ENCODE peak calls at places on chromosomes 11 and 22, in eight cellular contexts. One of them, this sample, is unnamed.

GRCh38 chr11:40689823-40690222 is 769.6 kb downstream of the LRRC4C start:
- DNase-seq in activated T-helper 9 cell treated with anti-CD3 and anti-CD28 coated beads, Interleukin-2, amount 50 U/mL, for 16 hours: no peak
- DNase-seq in NCI-H1694: no peak
- DNase-seq in stimulated activated CD8-positive, alpha-beta memory T cell treated with anti-CD3 and anti-CD28 coated beads, Interleukin-4, amount 100 ng/mL, for 4 hours: no peak
- DNase-seq in LoVo: no peak
- DNase-seq in Caco-2: no peak
- DNase-seq in epithelial cell of esophagus: no peak
- DNase-seq in T-helper 1 cell: no peak
- DNase-seq in this sample: no peak

GRCh38 chr22:45533731-45534130 is 31.0 kb downstream of the FBLN1 start:
- DNase-seq in activated T-helper 9 cell treated with anti-CD3 and anti-CD28 coated beads, Interleukin-2, amount 50 U/mL, for 16 hours: no peak
- DNase-seq in NCI-H1694: peak
- DNase-seq in stimulated activated CD8-positive, alpha-beta memory T cell treated with anti-CD3 and anti-CD28 coated beads, Interleukin-4, amount 100 ng/mL, for 4 hours: no peak
- DNase-seq in LoVo: no peak
- DNase-seq in Caco-2: no peak
- DNase-seq in epithelial cell of esophagus: no peak
- DNase-seq in T-helper 1 cell: no peak
- DNase-seq in this sample: no peak

GRCh38 chr11:93720522-93720921 is 20.8 kb downstream of the TAF1D start:
- DNase-seq in activated T-helper 9 cell treated with anti-CD3 and anti-CD28 coated beads, Interleukin-2, amount 50 U/mL, for 16 hours: no peak
- DNase-seq in NCI-H1694: no peak
- DNase-seq in stimulated activated CD8-positive, alpha-beta memory T cell treated with anti-CD3 and anti-CD28 coated beads, Interleukin-4, amount 100 ng/mL, for 4 hours: no peak
- DNase-seq in LoVo: no peak
- DNase-seq in Caco-2: no peak
- DNase-seq in epithelial cell of esophagus: no peak
- DNase-seq in T-helper 1 cell: no peak
- DNase-seq in this sample: no peak

GRCh38 chr22:30858976-30859713 is 109.4 kb downstream of the MORC2 start:
- DNase-seq in activated T-helper 9 cell treated with anti-CD3 and anti-CD28 coated beads, Interleukin-2, amount 50 U/mL, for 16 hours: no peak
- DNase-seq in NCI-H1694: no peak
- DNase-seq in stimulated activated CD8-positive, alpha-beta memory T cell treated with anti-CD3 and anti-CD28 coated beads, Interleukin-4, amount 100 ng/mL, for 4 hours: no peak
- DNase-seq in LoVo: no peak
- DNase-seq in Caco-2: no peak
- DNase-seq in epithelial cell of esophagus: no peak
- DNase-seq in T-helper 1 cell: no peak
- DNase-seq in this sample: peak

GRCh38 chr11:3095712-3096361 is 38.6 kb upstream of the CARS1 start:
- DNase-seq in activated T-helper 9 cell treated with anti-CD3 and anti-CD28 coated beads, Interleukin-2, amount 50 U/mL, for 16 hours: no peak
- DNase-seq in NCI-H1694: no peak
- DNase-seq in stimulated activated CD8-positive, alpha-beta memory T cell treated with anti-CD3 and anti-CD28 coated beads, Interleukin-4, amount 100 ng/mL, for 4 hours: no peak
- DNase-seq in LoVo: no peak
- DNase-seq in Caco-2: no peak
- DNase-seq in epithelial cell of esophagus: peak
- DNase-seq in T-helper 1 cell: no peak
- DNase-seq in this sample: no peak

GRCh38 chr11:8477680-8478079 is 116.3 kb downstream of the STK33 start:
- DNase-seq in activated T-helper 9 cell treated with anti-CD3 and anti-CD28 coated beads, Interleukin-2, amount 50 U/mL, for 16 hours: no peak
- DNase-seq in NCI-H1694: no peak
- DNase-seq in stimulated activated CD8-positive, alpha-beta memory T cell treated with anti-CD3 and anti-CD28 coated beads, Interleukin-4, amount 100 ng/mL, for 4 hours: no peak
- DNase-seq in LoVo: no peak
- DNase-seq in Caco-2: no peak
- DNase-seq in epithelial cell of esophagus: no peak
- DNase-seq in T-helper 1 cell: no peak
- DNase-seq in this sample: no peak

GRCh38 chr22:24697141-24697540 is 77.4 kb downstream of the PIWIL3 start:
- DNase-seq in activated T-helper 9 cell treated with anti-CD3 and anti-CD28 coated beads, Interleukin-2, amount 50 U/mL, for 16 hours: no peak
- DNase-seq in NCI-H1694: no peak
- DNase-seq in stimulated activated CD8-positive, alpha-beta memory T cell treated with anti-CD3 and anti-CD28 coated beads, Interleukin-4, amount 100 ng/mL, for 4 hours: no peak
- DNase-seq in LoVo: no peak
- DNase-seq in Caco-2: no peak
- DNase-seq in epithelial cell of esophagus: no peak
- DNase-seq in T-helper 1 cell: no peak
- DNase-seq in this sample: no peak

GRCh38 chr11:44793350-44794090 is 66.8 kb downstream of the TSPAN18 start:
- DNase-seq in activated T-helper 9 cell treated with anti-CD3 and anti-CD28 coated beads, Interleukin-2, amount 50 U/mL, for 16 hours: no peak
- DNase-seq in NCI-H1694: no peak
- DNase-seq in stimulated activated CD8-positive, alpha-beta memory T cell treated with anti-CD3 and anti-CD28 coated beads, Interleukin-4, amount 100 ng/mL, for 4 hours: no peak
- DNase-seq in LoVo: no peak
- DNase-seq in Caco-2: no peak
- DNase-seq in epithelial cell of esophagus: no peak
- DNase-seq in T-helper 1 cell: no peak
- DNase-seq in this sample: no peak

GRCh38 chr11:107591446-107592236 is 694 bp downstream of the ELMOD1 start:
- DNase-seq in activated T-helper 9 cell treated with anti-CD3 and anti-CD28 coated beads, Interleukin-2, amount 50 U/mL, for 16 hours: peak
- DNase-seq in NCI-H1694: no peak
- DNase-seq in stimulated activated CD8-positive, alpha-beta memory T cell treated with anti-CD3 and anti-CD28 coated beads, Interleukin-4, amount 100 ng/mL, for 4 hours: no peak
- DNase-seq in LoVo: no peak
- DNase-seq in Caco-2: no peak
- DNase-seq in epithelial cell of esophagus: peak
- DNase-seq in T-helper 1 cell: no peak
- DNase-seq in this sample: no peak

GRCh38 chr22:49797706-49798105 is 30.0 kb downstream of the BRD1 start:
- DNase-seq in activated T-helper 9 cell treated with anti-CD3 and anti-CD28 coated beads, Interleukin-2, amount 50 U/mL, for 16 hours: no peak
- DNase-seq in NCI-H1694: no peak
- DNase-seq in stimulated activated CD8-positive, alpha-beta memory T cell treated with anti-CD3 and anti-CD28 coated beads, Interleukin-4, amount 100 ng/mL, for 4 hours: no peak
- DNase-seq in LoVo: no peak
- DNase-seq in Caco-2: no peak
- DNase-seq in epithelial cell of esophagus: no peak
- DNase-seq in T-helper 1 cell: no peak
- DNase-seq in this sample: no peak

GRCh38 chr22:26681395-26681821 is 24.0 kb downstream of the MIAT start:
- DNase-seq in activated T-helper 9 cell treated with anti-CD3 and anti-CD28 coated beads, Interleukin-2, amount 50 U/mL, for 16 hours: no peak
- DNase-seq in NCI-H1694: no peak
- DNase-seq in stimulated activated CD8-positive, alpha-beta memory T cell treated with anti-CD3 and anti-CD28 coated beads, Interleukin-4, amount 100 ng/mL, for 4 hours: no peak
- DNase-seq in LoVo: no peak
- DNase-seq in Caco-2: peak
- DNase-seq in epithelial cell of esophagus: no peak
- DNase-seq in T-helper 1 cell: no peak
- DNase-seq in this sample: no peak

GRCh38 chr22:27612075-27612474 is 189.5 kb downstream of the MN1 start:
- DNase-seq in activated T-helper 9 cell treated with anti-CD3 and anti-CD28 coated beads, Interleukin-2, amount 50 U/mL, for 16 hours: no peak
- DNase-seq in NCI-H1694: no peak
- DNase-seq in stimulated activated CD8-positive, alpha-beta memory T cell treated with anti-CD3 and anti-CD28 coated beads, Interleukin-4, amount 100 ng/mL, for 4 hours: no peak
- DNase-seq in LoVo: no peak
- DNase-seq in Caco-2: no peak
- DNase-seq in epithelial cell of esophagus: no peak
- DNase-seq in T-helper 1 cell: no peak
- DNase-seq in this sample: peak

GRCh38 chr11:32334822-32335221 is 100.5 kb downstream of the WT1 start:
- DNase-seq in activated T-helper 9 cell treated with anti-CD3 and anti-CD28 coated beads, Interleukin-2, amount 50 U/mL, for 16 hours: no peak
- DNase-seq in NCI-H1694: no peak
- DNase-seq in stimulated activated CD8-positive, alpha-beta memory T cell treated with anti-CD3 and anti-CD28 coated beads, Interleukin-4, amount 100 ng/mL, for 4 hours: no peak
- DNase-seq in LoVo: no peak
- DNase-seq in Caco-2: no peak
- DNase-seq in epithelial cell of esophagus: peak
- DNase-seq in T-helper 1 cell: no peak
- DNase-seq in this sample: no peak

GRCh38 chr22:46079093-46079860 is 71.0 kb upstream of the PPARA start:
- DNase-seq in activated T-helper 9 cell treated with anti-CD3 and anti-CD28 coated beads, Interleukin-2, amount 50 U/mL, for 16 hours: no peak
- DNase-seq in NCI-H1694: no peak
- DNase-seq in stimulated activated CD8-positive, alpha-beta memory T cell treated with anti-CD3 and anti-CD28 coated beads, Interleukin-4, amount 100 ng/mL, for 4 hours: no peak
- DNase-seq in LoVo: no peak
- DNase-seq in Caco-2: peak
- DNase-seq in epithelial cell of esophagus: no peak
- DNase-seq in T-helper 1 cell: no peak
- DNase-seq in this sample: peak

GRCh38 chr11:15654397-15654915 is 539.7 kb downstream of the INSC start:
- DNase-seq in activated T-helper 9 cell treated with anti-CD3 and anti-CD28 coated beads, Interleukin-2, amount 50 U/mL, for 16 hours: no peak
- DNase-seq in NCI-H1694: no peak
- DNase-seq in stimulated activated CD8-positive, alpha-beta memory T cell treated with anti-CD3 and anti-CD28 coated beads, Interleukin-4, amount 100 ng/mL, for 4 hours: no peak
- DNase-seq in LoVo: no peak
- DNase-seq in Caco-2: no peak
- DNase-seq in epithelial cell of esophagus: peak
- DNase-seq in T-helper 1 cell: no peak
- DNase-seq in this sample: no peak

GRCh38 chr11:113690619-113691569 is 15.2 kb downstream of the TMPRSS5 start:
- DNase-seq in activated T-helper 9 cell treated with anti-CD3 and anti-CD28 coated beads, Interleukin-2, amount 50 U/mL, for 16 hours: no peak
- DNase-seq in NCI-H1694: no peak
- DNase-seq in stimulated activated CD8-positive, alpha-beta memory T cell treated with anti-CD3 and anti-CD28 coated beads, Interleukin-4, amount 100 ng/mL, for 4 hours: no peak
- DNase-seq in LoVo: peak
- DNase-seq in Caco-2: peak
- DNase-seq in epithelial cell of esophagus: peak
- DNase-seq in T-helper 1 cell: no peak
- DNase-seq in this sample: no peak

GRCh38 chr22:49853981-49854791 is 542 bp downstream of the ZBED4 start:
- DNase-seq in activated T-helper 9 cell treated with anti-CD3 and anti-CD28 coated beads, Interleukin-2, amount 50 U/mL, for 16 hours: no peak
- DNase-seq in NCI-H1694: no peak
- DNase-seq in stimulated activated CD8-positive, alpha-beta memory T cell treated with anti-CD3 and anti-CD28 coated beads, Interleukin-4, amount 100 ng/mL, for 4 hours: no peak
- DNase-seq in LoVo: peak
- DNase-seq in Caco-2: peak
- DNase-seq in epithelial cell of esophagus: peak
- DNase-seq in T-helper 1 cell: no peak
- DNase-seq in this sample: no peak

GRCh38 chr11:68471360-68472340 is 11.1 kb downstream of the PPP6R3 start:
- DNase-seq in activated T-helper 9 cell treated with anti-CD3 and anti-CD28 coated beads, Interleukin-2, amount 50 U/mL, for 16 hours: peak
- DNase-seq in NCI-H1694: no peak
- DNase-seq in stimulated activated CD8-positive, alpha-beta memory T cell treated with anti-CD3 and anti-CD28 coated beads, Interleukin-4, amount 100 ng/mL, for 4 hours: no peak
- DNase-seq in LoVo: no peak
- DNase-seq in Caco-2: no peak
- DNase-seq in epithelial cell of esophagus: peak
- DNase-seq in T-helper 1 cell: peak
- DNase-seq in this sample: no peak

GRCh38 chr11:32438883-32439487 is 3.6 kb upstream of the WT1 start:
- DNase-seq in activated T-helper 9 cell treated with anti-CD3 and anti-CD28 coated beads, Interleukin-2, amount 50 U/mL, for 16 hours: no peak
- DNase-seq in NCI-H1694: no peak
- DNase-seq in stimulated activated CD8-positive, alpha-beta memory T cell treated with anti-CD3 and anti-CD28 coated beads, Interleukin-4, amount 100 ng/mL, for 4 hours: no peak
- DNase-seq in LoVo: no peak
- DNase-seq in Caco-2: no peak
- DNase-seq in epithelial cell of esophagus: no peak
- DNase-seq in T-helper 1 cell: no peak
- DNase-seq in this sample: no peak

GRCh38 chr11:106495046-106495445 is 417.6 kb downstream of the AASDHPPT start:
- DNase-seq in activated T-helper 9 cell treated with anti-CD3 and anti-CD28 coated beads, Interleukin-2, amount 50 U/mL, for 16 hours: no peak
- DNase-seq in NCI-H1694: no peak
- DNase-seq in stimulated activated CD8-positive, alpha-beta memory T cell treated with anti-CD3 and anti-CD28 coated beads, Interleukin-4, amount 100 ng/mL, for 4 hours: no peak
- DNase-seq in LoVo: no peak
- DNase-seq in Caco-2: peak
- DNase-seq in epithelial cell of esophagus: peak
- DNase-seq in T-helper 1 cell: no peak
- DNase-seq in this sample: no peak

GRCh38 chr11:118380571-118380970 is 20.8 kb upstream of the ATP5MG start:
- DNase-seq in activated T-helper 9 cell treated with anti-CD3 and anti-CD28 coated beads, Interleukin-2, amount 50 U/mL, for 16 hours: no peak
- DNase-seq in NCI-H1694: no peak
- DNase-seq in stimulated activated CD8-positive, alpha-beta memory T cell treated with anti-CD3 and anti-CD28 coated beads, Interleukin-4, amount 100 ng/mL, for 4 hours: no peak
- DNase-seq in LoVo: no peak
- DNase-seq in Caco-2: no peak
- DNase-seq in epithelial cell of esophagus: peak
- DNase-seq in T-helper 1 cell: no peak
- DNase-seq in this sample: no peak

GRCh38 chr11:102990145-102990544 is 34.6 kb upstream of the MMP13 start:
- DNase-seq in activated T-helper 9 cell treated with anti-CD3 and anti-CD28 coated beads, Interleukin-2, amount 50 U/mL, for 16 hours: no peak
- DNase-seq in NCI-H1694: no peak
- DNase-seq in stimulated activated CD8-positive, alpha-beta memory T cell treated with anti-CD3 and anti-CD28 coated beads, Interleukin-4, amount 100 ng/mL, for 4 hours: no peak
- DNase-seq in LoVo: no peak
- DNase-seq in Caco-2: no peak
- DNase-seq in epithelial cell of esophagus: no peak
- DNase-seq in T-helper 1 cell: no peak
- DNase-seq in this sample: no peak

GRCh38 chr11:84437129-84438123 is 1151.3 kb upstream of the CCDC90B start:
- DNase-seq in activated T-helper 9 cell treated with anti-CD3 and anti-CD28 coated beads, Interleukin-2, amount 50 U/mL, for 16 hours: no peak
- DNase-seq in NCI-H1694: no peak
- DNase-seq in stimulated activated CD8-positive, alpha-beta memory T cell treated with anti-CD3 and anti-CD28 coated beads, Interleukin-4, amount 100 ng/mL, for 4 hours: no peak
- DNase-seq in LoVo: no peak
- DNase-seq in Caco-2: peak
- DNase-seq in epithelial cell of esophagus: peak
- DNase-seq in T-helper 1 cell: no peak
- DNase-seq in this sample: peak

GRCh38 chr22:31881867-31882266 is 62.5 kb upstream of the YWHAH start:
- DNase-seq in activated T-helper 9 cell treated with anti-CD3 and anti-CD28 coated beads, Interleukin-2, amount 50 U/mL, for 16 hours: no peak
- DNase-seq in NCI-H1694: no peak
- DNase-seq in stimulated activated CD8-positive, alpha-beta memory T cell treated with anti-CD3 and anti-CD28 coated beads, Interleukin-4, amount 100 ng/mL, for 4 hours: no peak
- DNase-seq in LoVo: no peak
- DNase-seq in Caco-2: no peak
- DNase-seq in epithelial cell of esophagus: no peak
- DNase-seq in T-helper 1 cell: no peak
- DNase-seq in this sample: no peak

GRCh38 chr11:70040452-70040851 is 37.7 kb upstream of the ANO1 start:
- DNase-seq in activated T-helper 9 cell treated with anti-CD3 and anti-CD28 coated beads, Interleukin-2, amount 50 U/mL, for 16 hours: no peak
- DNase-seq in NCI-H1694: no peak
- DNase-seq in stimulated activated CD8-positive, alpha-beta memory T cell treated with anti-CD3 and anti-CD28 coated beads, Interleukin-4, amount 100 ng/mL, for 4 hours: no peak
- DNase-seq in LoVo: no peak
- DNase-seq in Caco-2: peak
- DNase-seq in epithelial cell of esophagus: no peak
- DNase-seq in T-helper 1 cell: no peak
- DNase-seq in this sample: no peak

GRCh38 chr11:66363805-66364535 is 7.6 kb downstream of the SLC29A2 start:
- DNase-seq in activated T-helper 9 cell treated with anti-CD3 and anti-CD28 coated beads, Interleukin-2, amount 50 U/mL, for 16 hours: peak
- DNase-seq in NCI-H1694: peak
- DNase-seq in stimulated activated CD8-positive, alpha-beta memory T cell treated with anti-CD3 and anti-CD28 coated beads, Interleukin-4, amount 100 ng/mL, for 4 hours: peak
- DNase-seq in LoVo: no peak
- DNase-seq in Caco-2: peak
- DNase-seq in epithelial cell of esophagus: peak
- DNase-seq in T-helper 1 cell: peak
- DNase-seq in this sample: peak

GRCh38 chr22:21990449-21991308 is 8.1 kb upstream of the TOP3B start:
- DNase-seq in activated T-helper 9 cell treated with anti-CD3 and anti-CD28 coated beads, Interleukin-2, amount 50 U/mL, for 16 hours: no peak
- DNase-seq in NCI-H1694: no peak
- DNase-seq in stimulated activated CD8-positive, alpha-beta memory T cell treated with anti-CD3 and anti-CD28 coated beads, Interleukin-4, amount 100 ng/mL, for 4 hours: no peak
- DNase-seq in LoVo: no peak
- DNase-seq in Caco-2: no peak
- DNase-seq in epithelial cell of esophagus: no peak
- DNase-seq in T-helper 1 cell: no peak
- DNase-seq in this sample: peak

GRCh38 chr11:94895971-94896370 is 77.4 kb downstream of the CWC15 start:
- DNase-seq in activated T-helper 9 cell treated with anti-CD3 and anti-CD28 coated beads, Interleukin-2, amount 50 U/mL, for 16 hours: no peak
- DNase-seq in NCI-H1694: no peak
- DNase-seq in stimulated activated CD8-positive, alpha-beta memory T cell treated with anti-CD3 and anti-CD28 coated beads, Interleukin-4, amount 100 ng/mL, for 4 hours: no peak
- DNase-seq in LoVo: no peak
- DNase-seq in Caco-2: no peak
- DNase-seq in epithelial cell of esophagus: peak
- DNase-seq in T-helper 1 cell: no peak
- DNase-seq in this sample: no peak

GRCh38 chr11:18312663-18313420 is 9.1 kb downstream of the HPS5 start:
- DNase-seq in activated T-helper 9 cell treated with anti-CD3 and anti-CD28 coated beads, Interleukin-2, amount 50 U/mL, for 16 hours: no peak
- DNase-seq in NCI-H1694: no peak
- DNase-seq in stimulated activated CD8-positive, alpha-beta memory T cell treated with anti-CD3 and anti-CD28 coated beads, Interleukin-4, amount 100 ng/mL, for 4 hours: no peak
- DNase-seq in LoVo: no peak
- DNase-seq in Caco-2: peak
- DNase-seq in epithelial cell of esophagus: peak
- DNase-seq in T-helper 1 cell: no peak
- DNase-seq in this sample: no peak

GRCh38 chr11:60748225-60748624 is 8.4 kb upstream of the MS4A15 start:
- DNase-seq in activated T-helper 9 cell treated with anti-CD3 and anti-CD28 coated beads, Interleukin-2, amount 50 U/mL, for 16 hours: no peak
- DNase-seq in NCI-H1694: no peak
- DNase-seq in stimulated activated CD8-positive, alpha-beta memory T cell treated with anti-CD3 and anti-CD28 coated beads, Interleukin-4, amount 100 ng/mL, for 4 hours: no peak
- DNase-seq in LoVo: no peak
- DNase-seq in Caco-2: no peak
- DNase-seq in epithelial cell of esophagus: no peak
- DNase-seq in T-helper 1 cell: no peak
- DNase-seq in this sample: no peak